ENCODE peak calls at places on chromosome 7, in eight cellular contexts. N, U, G, P, E, H, T and S are unnamed samples.

GRCh38 chr7:102916426-102916825 is 3.6 kb downstream of the LRRC17 start:
- DNase-seq in U (peak), P (no peak), T (peak), E (peak), G (no peak), N (no peak), H (peak), S (no peak)

GRCh38 chr7:142857625-142858024 is 2.7 kb downstream of the EPHB6 start:
- DNase-seq in E (no peak), U (no peak), T (no peak), P (no peak), G (no peak), H (no peak), N (no peak), S (no peak)

GRCh38 chr7:36473454-36474282 is 84.0 kb downstream of the ANLN start:
- DNase-seq in T (no peak), P (peak), H (peak), G (peak), U (peak), E (peak), N (peak), S (no peak)

GRCh38 chr7:271266-272107 is 18.5 kb upstream of the FOXL3 start:
- DNase-seq in P (no peak), U (no peak), H (no peak), N (peak), G (no peak), E (peak), T (no peak), S (no peak)

GRCh38 chr7:155263522-155264197 is 34.0 kb upstream of the INSIG1 start:
- DNase-seq in U (no peak), E (no peak), H (no peak), G (no peak), N (no peak), P (no peak), T (no peak), S (no peak)

GRCh38 chr7:120502132-120502531 is 229.2 kb downstream of the KCND2 start:
- DNase-seq in P (no peak), U (no peak), H (no peak), T (no peak), G (no peak), E (no peak), N (no peak), S (no peak)

GRCh38 chr7:157601530-157601929 is 264.7 kb downstream of the DNAJB6 start:
- DNase-seq in P (no peak), G (no peak), H (no peak), E (no peak), U (no peak), N (peak), T (no peak), S (no peak)

GRCh38 chr7:41459623-41460256 is 243.2 kb downstream of the INHBA start:
- DNase-seq in U (peak), T (no peak), N (no peak), E (no peak), H (no peak), G (peak), P (no peak), S (no peak)

GRCh38 chr7:44066494-44067063 is 1.2 kb upstream of the PGAM2 start:
- DNase-seq in U (no peak), E (no peak), G (no peak), T (no peak), N (peak), P (no peak), H (no peak), S (no peak)

GRCh38 chr7:96679886-96680285 is 29.8 kb downstream of the SEM1 start:
- DNase-seq in P (no peak), G (no peak), E (no peak), N (no peak), H (peak), U (no peak), T (no peak), S (no peak)

GRCh38 chr7:47518827-47519226 is 63.1 kb downstream of the TNS3 start:
- DNase-seq in G (peak), E (peak), T (no peak), N (no peak), P (peak), U (no peak), H (peak), S (no peak)

GRCh38 chr7:96321670-96322372 is at the start of gene SLC25A13:
- DNase-seq in T (peak), G (peak), E (peak), N (peak), U (peak), P (peak), H (peak), S (peak)

GRCh38 chr7:5422324-5423271 is 1.0 kb downstream of the TNRC18 start:
- DNase-seq in N (peak), H (peak), U (no peak), P (no peak), T (no peak), G (peak), E (peak), S (no peak)

GRCh38 chr7:142590077-142590476 is 159.2 kb upstream of the PRSS1 start:
- DNase-seq in U (no peak), E (no peak), T (no peak), P (no peak), H (no peak), N (no peak), G (no peak), S (no peak)

GRCh38 chr7:80659120-80660055 is 20.9 kb downstream of the CD36 start:
- DNase-seq in E (peak), U (peak), T (no peak), P (no peak), G (peak), N (no peak), H (peak), S (no peak)

GRCh38 chr7:22859676-22860290 is 37.1 kb upstream of the TOMM7 start:
- DNase-seq in H (no peak), N (no peak), G (peak), E (peak), P (no peak), U (peak), T (no peak), S (no peak)

GRCh38 chr7:107267138-107267537 is 98.3 kb downstream of the HBP1 start:
- DNase-seq in T (no peak), H (no peak), G (no peak), N (no peak), E (no peak), U (no peak), P (no peak), S (no peak)

GRCh38 chr7:1948887-1949680 is 279.0 kb downstream of the ELFN1 start:
- DNase-seq in E (no peak), U (no peak), P (no peak), G (no peak), T (no peak), N (peak), H (no peak), S (no peak)

GRCh38 chr7:55510621-55511020 is 61.7 kb downstream of the VOPP1 start:
- DNase-seq in T (no peak), N (no peak), G (no peak), P (no peak), U (no peak), H (no peak), E (no peak), S (no peak)

GRCh38 chr7:140625908-140626868 is 14.4 kb downstream of the DENND2A start:
- DNase-seq in P (peak), E (peak), G (no peak), N (peak), U (peak), H (no peak), T (peak), S (no peak)

GRCh38 chr7:51255536-51256243 is 60.9 kb downstream of the COBL start:
- DNase-seq in T (no peak), G (no peak), U (no peak), E (no peak), H (peak), P (peak), N (no peak), S (no peak)

GRCh38 chr7:101125989-101126650 is 784 bp upstream of the SERPINE1 start:
- DNase-seq in N (peak), P (peak), U (peak), G (peak), E (peak), H (peak), T (no peak), S (no peak)

GRCh38 chr7:98216941-98217622 is 5.8 kb downstream of the BHLHA15 start:
- DNase-seq in G (no peak), H (no peak), E (no peak), N (peak), U (no peak), T (no peak), P (no peak), S (no peak)

GRCh38 chr7:12013983-12014382 is 182.0 kb upstream of the THSD7A start:
- DNase-seq in P (no peak), N (no peak), G (no peak), U (no peak), H (no peak), T (no peak), E (no peak), S (no peak)

GRCh38 chr7:136637826-136638225 is 230.6 kb upstream of the CHRM2 start:
- DNase-seq in E (no peak), P (no peak), U (no peak), H (no peak), G (no peak), N (no peak), T (no peak), S (no peak)

GRCh38 chr7:39084344-39084743 is 106.6 kb downstream of the POU6F2 start:
- DNase-seq in T (no peak), N (no peak), G (peak), H (no peak), E (no peak), P (no peak), U (no peak), S (no peak)

GRCh38 chr7:118029881-118030422 is 154.0 kb upstream of the LSM8 start:
- DNase-seq in P (no peak), G (no peak), H (no peak), T (no peak), N (no peak), E (no peak), U (no peak), S (no peak)

GRCh38 chr7:25103766-25104165 is 21.3 kb downstream of the CYCS start:
- DNase-seq in H (no peak), G (no peak), P (no peak), N (no peak), E (no peak), T (no peak), U (no peak), S (no peak)

GRCh38 chr7:98462926-98463325 is 62.0 kb upstream of the BAIAP2L1 start:
- DNase-seq in U (no peak), P (no peak), G (no peak), E (no peak), N (no peak), T (no peak), H (no peak), S (no peak)

GRCh38 chr7:106501605-106502580 is 159.1 kb downstream of the CCDC71L start:
- DNase-seq in G (no peak), U (no peak), E (no peak), N (no peak), T (no peak), H (no peak), P (no peak), S (peak)

GRCh38 chr7:2943851-2944601 is 99.6 kb downstream of the CARD11 start:
- DNase-seq in U (no peak), P (no peak), N (peak), E (no peak), G (no peak), H (no peak), T (no peak), S (no peak)

GRCh38 chr7:108805808-108806397 is 236.2 kb downstream of the DNAJB9 start:
- DNase-seq in U (peak), E (peak), P (no peak), N (no peak), H (peak), G (peak), T (no peak), S (no peak)

GRCh38 chr7:11319491-11320274 is 346.0 kb downstream of the PHF14 start:
- DNase-seq in G (no peak), E (peak), U (no peak), P (no peak), T (no peak), N (no peak), H (peak), S (no peak)

GRCh38 chr7:94374231-94374630 is 20.5 kb upstream of the COL1A2 start:
- DNase-seq in P (peak), E (peak), N (peak), H (no peak), G (no peak), U (peak), T (peak), S (no peak)

GRCh38 chr7:8176370-8177081 is 85.4 kb downstream of the ICA1 start:
- DNase-seq in P (no peak), E (no peak), G (no peak), N (no peak), T (no peak), U (no peak), H (no peak), S (no peak)

GRCh38 chr7:98974906-98975816 is 96.8 kb downstream of the TRRAP start:
- DNase-seq in T (no peak), H (no peak), N (no peak), U (no peak), G (no peak), E (peak), P (no peak), S (no peak)

GRCh38 chr7:22338875-22339274 is 18.1 kb downstream of the RAPGEF5 start:
- DNase-seq in U (no peak), P (no peak), E (no peak), T (no peak), G (no peak), N (no peak), H (no peak), S (no peak)

GRCh38 chr7:16753932-16754571 is 497 bp downstream of the TSPAN13 start:
- DNase-seq in P (peak), T (no peak), H (no peak), G (peak), U (peak), E (peak), N (peak), S (no peak)